ENCODE peak calls at places on chromosomes 11 and 22, in nine cellular contexts. P is brain microvascular endothelial cell; R is cardiac fibroblast; X is lower leg skin; A is left ventricle myocardium inferior; W is CD8-positive, alpha-beta T cell; I is coronary artery; Z is IMR-90; U is pancreas. S is an unnamed sample.

GRCh38 chr11:20880094-20880493 is 210.7 kb downstream of the NELL1 start:
- DNase-seq in P (no peak), R (no peak), X (no peak), A (no peak), W (no peak), I (no peak), Z (no peak), U (no peak), S (no peak)

GRCh38 chr11:112922606-112923005 is 38.6 kb upstream of the NCAM1 start:
- DNase-seq in P (no peak), R (no peak), X (no peak), A (no peak), W (no peak), I (no peak), Z (no peak), U (no peak), S (no peak)

GRCh38 chr22:38267086-38267485 is 5.7 kb downstream of the TMEM184B start:
- DNase-seq in P (no peak), R (peak), X (no peak), A (peak), W (peak), I (no peak), Z (peak), U (no peak), S (no peak)

GRCh38 chr11:120212259-120212888 is 1.5 kb downstream of the OAF start:
- DNase-seq in P (no peak), R (no peak), X (no peak), A (no peak), W (no peak), I (no peak), Z (peak), U (no peak), S (peak)

GRCh38 chr22:40648386-40648785 is 11.9 kb upstream of the MRTFA start:
- DNase-seq in P (no peak), R (no peak), X (no peak), A (no peak), W (no peak), I (no peak), Z (no peak), U (no peak), S (no peak)

GRCh38 chr22:42307806-42308563 is 37.5 kb upstream of the TCF20 start:
- DNase-seq in P (no peak), R (no peak), X (no peak), A (no peak), W (no peak), I (no peak), Z (no peak), U (no peak), S (no peak)

GRCh38 chr22:48238018-48238915 is 1475.8 kb downstream of the TBC1D22A start:
- DNase-seq in P (no peak), R (no peak), X (peak), A (no peak), W (no peak), I (peak), Z (no peak), U (no peak), S (no peak)

GRCh38 chr22:35808377-35808776 is 90.7 kb downstream of the APOL5 start:
- DNase-seq in P (no peak), R (no peak), X (no peak), A (no peak), W (no peak), I (no peak), Z (no peak), U (no peak), S (no peak)

GRCh38 chr22:48864748-48865147 is 962.9 kb downstream of the BRD1 start:
- DNase-seq in P (no peak), R (no peak), X (no peak), A (peak), W (no peak), I (no peak), Z (no peak), U (no peak), S (no peak)

GRCh38 chr11:122334546-122335375 is 218.7 kb upstream of the BLID start:
- DNase-seq in P (no peak), R (peak), X (no peak), A (no peak), W (no peak), I (no peak), Z (peak), U (no peak), S (no peak)

GRCh38 chr11:68303982-68304780 is 8.2 kb upstream of the LRP5 start:
- DNase-seq in P (no peak), R (no peak), X (no peak), A (no peak), W (no peak), I (no peak), Z (no peak), U (no peak), S (no peak)

GRCh38 chr11:5603326-5603725 is 6.9 kb downstream of the TRIM6 start:
- DNase-seq in P (no peak), R (no peak), X (peak), A (no peak), W (no peak), I (no peak), Z (no peak), U (no peak), S (peak)

GRCh38 chr11:110182886-110183285 is 89.7 kb downstream of the ZC3H12C start:
- DNase-seq in P (no peak), R (no peak), X (no peak), A (no peak), W (no peak), I (no peak), Z (peak), U (no peak), S (peak)

GRCh38 chr11:64321533-64321932 is 3.6 kb downstream of the PRDX5 start:
- DNase-seq in P (no peak), R (no peak), X (no peak), A (no peak), W (no peak), I (no peak), Z (peak), U (no peak), S (no peak)

GRCh38 chr11:57357310-57357709 is 19.2 kb downstream of the P2RX3 start:
- DNase-seq in P (no peak), R (no peak), X (no peak), A (no peak), W (no peak), I (no peak), Z (no peak), U (no peak), S (no peak)

GRCh38 chr11:69707156-69707555 is 3.3 kb upstream of the FGF19 start:
- DNase-seq in P (no peak), R (no peak), X (no peak), A (no peak), W (no peak), I (no peak), Z (no peak), U (no peak), S (no peak)

DNA sequence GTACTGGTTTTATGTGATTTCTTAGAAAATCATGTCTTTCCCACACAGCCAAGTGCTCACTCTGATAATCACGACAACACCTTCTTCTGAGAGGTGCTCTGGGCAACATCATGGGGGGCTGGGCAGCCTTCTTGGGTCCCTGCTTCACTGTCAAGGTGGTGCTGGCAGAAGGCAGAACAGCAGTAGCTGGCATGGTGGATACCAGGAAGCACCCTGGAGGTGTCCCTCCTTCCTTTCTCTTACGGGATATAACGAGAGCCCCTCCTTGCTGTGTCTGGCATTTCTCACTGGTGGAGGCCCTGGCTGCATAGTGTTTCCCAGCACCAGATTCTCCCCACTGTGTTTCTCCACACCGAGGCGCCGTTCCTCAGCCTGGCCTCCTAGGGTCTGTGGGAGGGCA is 60.9 kb downstream of the SCN3B start:
- DNase-seq in P (no peak), R (no peak), X (no peak), A (no peak), W (no peak), I (no peak), Z (no peak), U (no peak), S (no peak)
- H3K4me3 ChIP-seq in P (no peak), R (no peak), X (no peak), A (no peak), W (no peak), I (no peak), Z (no peak), U (no peak), S (no peak)

GRCh38 chr22:23099525-23099792 is 29.1 kb downstream of the GNAZ start:
- DNase-seq in P (no peak), R (no peak), X (no peak), A (no peak), W (no peak), I (no peak), Z (no peak), U (no peak), S (no peak)

GRCh38 chr22:23098230-23098705 is 27.9 kb downstream of the GNAZ start:
- DNase-seq in P (no peak), R (no peak), X (no peak), A (no peak), W (no peak), I (no peak), Z (no peak), U (no peak), S (no peak)

GRCh38 chr22:23095467-23096342 is 25.4 kb downstream of the GNAZ start:
- DNase-seq in P (no peak), R (no peak), X (no peak), A (no peak), W (no peak), I (no peak), Z (no peak), U (no peak), S (no peak)

GRCh38 chr22:23098718-23099524 is 28.6 kb downstream of the GNAZ start:
- DNase-seq in P (no peak), R (no peak), X (no peak), A (peak), W (no peak), I (no peak), Z (no peak), U (peak), S (no peak)

DNA sequence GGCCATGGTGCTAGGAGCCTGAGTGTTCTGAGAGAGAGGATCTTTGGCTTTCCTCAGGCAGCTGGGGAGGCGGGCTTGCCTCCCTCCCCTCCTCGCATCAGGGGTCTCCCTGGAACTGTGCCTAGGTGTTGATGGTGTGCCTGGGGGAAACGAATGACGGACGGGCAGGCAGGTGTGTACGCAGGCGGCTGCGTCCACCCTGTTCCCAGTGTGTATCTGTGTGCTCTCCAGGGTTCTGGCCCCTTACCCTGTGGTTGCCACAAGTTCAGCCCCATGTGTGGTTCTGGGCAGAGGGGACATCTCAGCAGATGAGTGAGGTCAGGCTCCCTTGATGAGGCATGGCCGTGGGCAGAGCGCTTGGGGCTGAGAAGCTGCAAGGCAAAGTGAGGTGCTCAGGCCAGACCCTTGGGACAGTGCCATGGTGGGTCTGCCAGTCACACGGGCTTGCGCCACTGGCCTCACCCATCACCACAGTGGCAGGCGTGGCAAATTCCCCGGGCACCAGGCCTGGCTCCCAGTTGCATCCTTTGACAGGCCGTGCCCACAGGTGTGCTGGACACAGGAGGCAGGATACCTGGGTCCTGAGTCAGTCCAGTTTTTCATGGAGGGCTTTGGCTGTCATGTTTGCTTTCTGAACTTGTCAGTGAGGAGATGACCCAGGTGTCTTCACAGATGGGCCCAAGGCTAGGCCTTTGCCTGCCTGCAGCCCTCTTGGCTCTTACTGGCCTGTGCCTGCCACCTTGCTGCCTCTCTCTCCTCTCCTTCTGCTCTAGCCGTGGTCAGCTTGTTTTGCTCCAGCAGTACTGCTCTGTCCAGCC is 27.3 kb downstream of the GNAZ start:
- DNase-seq in P (no peak), R (no peak), X (no peak), A (no peak), W (no peak), I (no peak), Z (no peak), U (no peak), S (no peak)
- H3K4me3 ChIP-seq in P (no peak), R (no peak), X (no peak), A (no peak), W (no peak), I (no peak), Z (no peak), U (no peak), S (no peak)

GRCh38 chr11:46912526-46913150 is 5.7 kb downstream of the LRP4 start:
- DNase-seq in P (no peak), R (no peak), X (no peak), A (no peak), W (no peak), I (no peak), Z (no peak), U (no peak), S (no peak)
- H3K4me3 ChIP-seq in P (peak), R (no peak), X (no peak), A (no peak), W (no peak), I (no peak), Z (no peak), U (no peak), S (no peak)

DNA sequence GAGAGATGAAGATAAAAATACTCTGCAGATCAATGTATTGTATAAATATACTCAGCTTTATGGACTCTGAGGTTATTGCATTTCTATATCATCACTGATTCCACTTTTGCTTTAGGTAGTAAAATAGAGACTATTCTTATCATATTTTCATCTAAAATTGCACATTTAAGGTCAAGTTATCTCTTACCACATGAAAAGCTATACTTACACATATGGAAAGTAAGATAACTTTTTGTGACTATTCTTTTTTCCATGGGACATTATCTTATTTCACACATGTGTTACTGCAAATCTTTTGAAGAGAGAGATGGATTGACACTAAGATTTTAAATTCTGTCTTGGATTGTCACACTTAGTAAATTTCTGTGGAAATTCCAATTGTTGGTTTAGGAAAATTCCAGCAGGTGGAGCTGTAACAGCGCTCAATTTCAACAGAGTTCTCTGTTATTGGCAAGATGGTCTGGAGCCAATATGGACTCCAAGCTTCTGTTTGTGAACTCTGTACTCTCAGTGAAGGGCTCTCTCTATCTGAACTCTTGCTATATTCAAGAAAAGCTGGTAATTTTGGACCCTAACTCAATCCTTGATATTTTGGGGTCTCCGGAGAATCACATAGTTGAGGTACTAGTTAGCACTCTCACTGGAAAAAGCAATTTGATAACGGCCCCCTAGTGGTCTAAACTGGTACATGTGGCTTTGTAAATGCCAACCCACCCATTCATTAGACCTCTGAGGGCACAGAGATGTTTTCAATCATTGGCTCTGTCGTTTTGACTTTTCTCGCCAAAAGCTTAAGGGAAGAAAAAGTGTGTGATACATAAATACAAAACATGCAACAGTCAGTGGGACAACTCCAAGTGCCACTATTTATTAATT is 429.7 kb downstream of the ETS1 start:
- DNase-seq in P (peak), R (peak), X (no peak), A (no peak), W (peak), I (no peak), Z (peak), U (no peak), S (peak)
- H3K4me3 ChIP-seq in P (peak), R (no peak), X (no peak), A (peak), W (peak), I (peak), Z (peak), U (no peak), S (peak)